ENCODE peak calls at places on chromosomes 16 and 17, in five cellular contexts. C is kidney; S is myocyte; O is effector memory CD8-positive, alpha-beta T cell; E is NCI-H510A treated with DMSO at 0.1 percent for 48 hours. I is an unnamed sample.

GRCh38 chr16:51876934-51877333 is 670.0 kb downstream of the TOX3 start:
- DNase-seq in C (no peak), S (peak), O (no peak), E (no peak), I (no peak)

GRCh38 chr17:27384261-27384701 is 72.0 kb upstream of the KSR1 start:
- DNase-seq in C (no peak), S (peak), O (no peak), E (no peak), I (peak)

GRCh38 chr16:88653606-88654362 is 2.9 kb upstream of the CYBA start:
- DNase-seq in C (no peak), S (no peak), O (no peak), E (no peak), I (no peak)

GRCh38 chr17:73013816-73014663 is 78.4 kb downstream of the SLC39A11 start:
- DNase-seq in C (no peak), S (peak), O (no peak), E (no peak), I (no peak)

GRCh38 chr17:45293413-45294211 is 23.2 kb downstream of the MAP3K14 start:
- DNase-seq in C (peak), S (peak), O (no peak), E (peak), I (peak)

GRCh38 chr17:12790806-12791148 is 1.5 kb downstream of the ARHGAP44 start:
- DNase-seq in C (no peak), S (no peak), O (no peak), E (no peak), I (peak)

GRCh38 chr17:79842136-79842655 is 3.0 kb upstream of the CBX4 start:
- DNase-seq in C (peak), S (no peak), O (no peak), E (no peak), I (no peak)

GRCh38 chr17:81097134-81097942 is 62.4 kb downstream of the BAIAP2 start:
- DNase-seq in C (peak), S (peak), O (peak), E (no peak), I (peak)

GRCh38 chr17:32283745-32284207 is 18.1 kb downstream of the RHBDL3 start:
- DNase-seq in C (no peak), S (no peak), O (no peak), E (no peak), I (no peak)

GRCh38 chr17:5769936-5770335 is 185.6 kb upstream of the NLRP1 start:
- DNase-seq in C (no peak), S (no peak), O (no peak), E (no peak), I (no peak)

GRCh38 chr16:51968756-51969155 is 578.2 kb downstream of the TOX3 start:
- DNase-seq in C (no peak), S (no peak), O (no peak), E (no peak), I (no peak)

GRCh38 chr17:22202702-22203101 is 510.4 kb downstream of the KCNJ18 start:
- DNase-seq in C (no peak), S (no peak), O (no peak), E (no peak), I (no peak)

GRCh38 chr17:80832266-80832676 is 159.4 kb upstream of the CHMP6 start:
- DNase-seq in C (peak), S (peak), O (no peak), E (peak), I (peak)

GRCh38 chr17:71188811-71189492 is 931.9 kb upstream of the SOX9 start:
- DNase-seq in C (no peak), S (peak), O (no peak), E (no peak), I (peak)

GRCh38 chr17:48990882-48991357 is 6.3 kb upstream of the IGF2BP1 start:
- DNase-seq in C (no peak), S (no peak), O (no peak), E (no peak), I (no peak)

GRCh38 chr17:16954541-16954940 is 17.4 kb downstream of the TNFRSF13B start:
- DNase-seq in C (no peak), S (no peak), O (no peak), E (no peak), I (no peak)

GRCh38 chr16:86809458-86809955 is 231.2 kb downstream of the FOXL1 start:
- DNase-seq in C (no peak), S (peak), O (no peak), E (no peak), I (peak)

GRCh38 chr16:86355114-86355513 is 155.2 kb upstream of the FOXF1 start:
- DNase-seq in C (peak), S (no peak), O (no peak), E (no peak), I (no peak)

GRCh38 chr17:52158450-52159042 is at the start of gene CA10:
- DNase-seq in C (peak), S (no peak), O (no peak), E (peak), I (no peak)

I was measured in foreskin keratinocyte.